ENCODE peak calls at places on chromosomes 7 and 10, in seven cellular contexts. V is K562, W is sigmoid colon, G is SK-N-MC, Z is SK-N-SH, C is GM12878, D is stomach. I is an unnamed sample.
A peak's percentile ranks its signal among the peaks of the same experiment; 100 is the strongest.

GRCh38 chr7:101018271-101019167 is 1.4 kb upstream of the MUC17 start:
- DNase-seq in V (peak; percentile 15), W (no peak), G (no peak), Z (no peak), C (no peak), D (no peak), I (no peak)

GRCh38 chr10:27745719-27746363 is at the start of gene MKX:
- DNase-seq in V (no peak), W (peak; percentile 87), G (no peak), Z (peak; percentile 31), C (no peak), D (peak; percentile 44), I (no peak)

GRCh38 chr10:124161212-124162000 is 68.0 kb upstream of the CHST15 start:
- DNase-seq in V (no peak), W (no peak), G (no peak), Z (no peak), C (no peak), D (no peak), I (no peak)

GRCh38 chr7:2641406-2642393 is 9.9 kb downstream of the TTYH3 start:
- DNase-seq in V (no peak), W (peak; percentile 96), G (no peak), Z (peak; percentile 75), C (peak; percentile 47), D (peak; percentile 94), I (peak; percentile 94)

GRCh38 chr10:47269294-47269693 is 30.7 kb upstream of the GDF10 start:
- DNase-seq in V (peak; percentile 22), W (no peak), G (no peak), Z (no peak), C (no peak), D (no peak), I (no peak)

GRCh38 chr7:87100326-87100725 is 40.9 kb upstream of the ELAPOR2 start:
- DNase-seq in V (no peak), W (no peak), G (no peak), Z (no peak), C (no peak), D (no peak), I (no peak)

GRCh38 chr10:78165172-78165571 is 131.5 kb downstream of the RPS24 start:
- DNase-seq in V (no peak), W (no peak), G (no peak), Z (no peak), C (no peak), D (no peak), I (no peak)

GRCh38 chr7:96331233-96331632 is 9.3 kb upstream of the SLC25A13 start:
- DNase-seq in V (no peak), W (no peak), G (no peak), Z (no peak), C (no peak), D (no peak), I (no peak)

GRCh38 chr10:89427629-89428028 is 13.3 kb downstream of the IFIT5 start:
- DNase-seq in V (no peak), W (no peak), G (no peak), Z (no peak), C (no peak), D (no peak), I (no peak)

GRCh38 chr7:144936314-144936713 is 100.5 kb upstream of the TPK1 start:
- DNase-seq in V (no peak), W (no peak), G (no peak), Z (no peak), C (no peak), D (no peak), I (no peak)

GRCh38 chr7:102874966-102875365 is 37.8 kb upstream of the LRRC17 start:
- DNase-seq in V (no peak), W (no peak), G (no peak), Z (no peak), C (no peak), D (no peak), I (no peak)

GRCh38 chr7:55438765-55439525 is 73.8 kb downstream of the LANCL2 start:
- DNase-seq in V (no peak), W (no peak), G (no peak), Z (peak; percentile 81), C (no peak), D (peak; percentile 72), I (no peak)

GRCh38 chr7:148688526-148688925 is 10.2 kb upstream of the CUL1 start:
- DNase-seq in V (no peak), W (no peak), G (no peak), Z (no peak), C (no peak), D (no peak), I (no peak)

GRCh38 chr10:5589071-5589962 is 64.6 kb downstream of the CALML3 start:
- DNase-seq in V (no peak), W (no peak), G (no peak), Z (no peak), C (no peak), D (no peak), I (no peak)

GRCh38 chr10:99756158-99756557 is 24.1 kb downstream of the CUTC start:
- DNase-seq in V (no peak), W (no peak), G (no peak), Z (no peak), C (no peak), D (no peak), I (no peak)

GRCh38 chr7:73995330-73995729 is 32.6 kb upstream of the ELN start:
- DNase-seq in V (no peak), W (no peak), G (no peak), Z (no peak), C (no peak), D (no peak), I (no peak)

GRCh38 chr10:79139124-79139835 is 70.5 kb downstream of the ZMIZ1 start:
- DNase-seq in V (peak; percentile 68), W (peak; percentile 89), G (no peak), Z (no peak), C (no peak), D (no peak), I (peak; percentile 96)

GRCh38 chr7:81704595-81704994 is 65.3 kb downstream of the HGF start:
- DNase-seq in V (no peak), W (no peak), G (no peak), Z (no peak), C (no peak), D (no peak), I (no peak)

GRCh38 chr7:34596887-34597286 is 61.1 kb upstream of the NPSR1 start:
- DNase-seq in V (no peak), W (no peak), G (no peak), Z (peak; percentile 3), C (no peak), D (no peak), I (no peak)

GRCh38 chr10:100646033-100646432 is 99.3 kb upstream of the PAX2 start:
- DNase-seq in V (no peak), W (no peak), G (no peak), Z (no peak), C (no peak), D (no peak), I (no peak)

GRCh38 chr7:122544463-122544862 is 154.5 kb downstream of the RNF133 start:
- DNase-seq in V (no peak), W (peak; percentile 55), G (no peak), Z (no peak), C (peak; percentile 49), D (no peak), I (no peak)

GRCh38 chr7:16651391-16652254 is 5.6 kb downstream of the BZW2 start:
- DNase-seq in V (no peak), W (no peak), G (peak; percentile 81), Z (no peak), C (no peak), D (no peak), I (no peak)

GRCh38 chr10:21078410-21079329 is 181.6 kb upstream of the NEBL start:
- DNase-seq in V (peak; percentile 56), W (peak; percentile 68), G (no peak), Z (peak; percentile 63), C (no peak), D (peak; percentile 64), I (no peak)

GRCh38 chr10:103845983-103846382 is 9.4 kb downstream of the SH3PXD2A start:
- DNase-seq in V (no peak), W (peak; percentile 65), G (no peak), Z (no peak), C (no peak), D (no peak), I (no peak)

GRCh38 chr10:111475720-111476119 is 398.9 kb downstream of the ADRA2A start:
- DNase-seq in V (no peak), W (no peak), G (no peak), Z (no peak), C (no peak), D (no peak), I (peak; percentile 72)

GRCh38 chr10:70603439-70603778 is 868 bp upstream of the PRF1 start:
- DNase-seq in V (no peak), W (no peak), G (no peak), Z (no peak), C (no peak), D (no peak), I (no peak)

GRCh38 chr7:157885140-157885539 is 548.3 kb downstream of the DNAJB6 start:
- DNase-seq in V (no peak), W (no peak), G (no peak), Z (no peak), C (no peak), D (no peak), I (no peak)
- TF ChIP-seq POLR2AphosphoS5 in V (no peak), W (no peak), G (no peak), Z (no peak), C (no peak), D (no peak), I (no peak)

GRCh38 chr7:128341733-128342132 is 2.0 kb downstream of the RBM28 start:
- DNase-seq in V (no peak), W (no peak), G (no peak), Z (no peak), C (no peak), D (no peak), I (no peak)
- H3K4me3 ChIP-seq in V (peak overlapping the region; percentile 82), W (no peak overlapping the region), G (peak overlapping the region; percentile 100), Z (no peak overlapping the region), C (peak overlapping the region; percentile 81), D (no peak overlapping the region), I (no peak overlapping the region)

DNA sequence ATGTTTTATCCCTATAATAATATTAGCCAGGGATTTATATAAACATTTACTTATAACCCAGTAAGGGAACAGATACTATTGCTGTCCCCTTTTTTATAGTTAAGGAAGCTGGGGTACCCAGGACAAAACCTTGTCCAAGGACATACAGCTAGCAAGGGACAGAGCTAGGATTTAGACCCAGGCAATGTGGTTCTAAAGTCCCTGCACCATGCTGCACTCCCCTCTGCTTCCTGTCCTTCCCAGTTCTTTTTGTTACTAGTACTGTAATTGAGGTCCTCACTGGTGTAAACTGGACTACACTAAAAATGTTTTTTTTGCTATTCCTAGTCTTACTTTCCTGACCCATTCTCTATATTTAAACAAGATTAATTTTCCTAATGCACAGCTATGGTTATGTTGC is 16.6 kb downstream of the KLHDC10 start:
- DNase-seq in V (no peak), W (no peak), G (no peak), Z (no peak), C (no peak), D (no peak), I (no peak)
- H3K27ac ChIP-seq in V (peak overlapping the region; percentile 6), W (no peak overlapping the region), G (peak overlapping the region; percentile 59), Z (peak overlapping the region; percentile 27), C (no peak overlapping the region), D (no peak overlapping the region), I (no peak overlapping the region)

GRCh38 chr10:94314913-94315545 is 47.7 kb downstream of the NOC3L start:
- DNase-seq in V (no peak), W (no peak), G (no peak), Z (peak; percentile 8), C (no peak), D (no peak), I (no peak)

GRCh38 chr10:94310369-94310768 is 52.4 kb downstream of the NOC3L start:
- DNase-seq in V (no peak), W (no peak), G (no peak), Z (no peak), C (no peak), D (no peak), I (no peak)

GRCh38 chr10:94320285-94320914 is 42.3 kb downstream of the NOC3L start:
- DNase-seq in V (peak; percentile 30), W (peak; percentile 75), G (peak; percentile 10), Z (peak; percentile 43), C (no peak), D (peak; percentile 74), I (no peak)

GRCh38 chr10:94315975-94316464 is 46.7 kb downstream of the NOC3L start:
- DNase-seq in V (no peak), W (no peak), G (no peak), Z (no peak), C (no peak), D (no peak), I (no peak)
- TF ChIP-seq POLR2AphosphoS5 in V (no peak), W (no peak), G (no peak), Z (no peak), C (no peak), D (no peak), I (no peak)

I was measured in esophagus muscularis mucosa.